ENCODE peak calls at places on chromosomes 7 and 10, in seven cellular contexts. I is colonic mucosa, F is heart left ventricle, S is esophagus squamous epithelium, H is kidney, L is RWPE2, N is mucosa of descending colon. X is an unnamed sample.

GRCh38 chr10:88754272-88754671 is 5.5 kb upstream of the LIPN start:
- DNase-seq in I (no peak), F (no peak), S (no peak), H (no peak), L (no peak), N (no peak), X (no peak)

GRCh38 chr7:155880721-155881120 is 68.5 kb upstream of the SHH start:
- DNase-seq in I (no peak), F (no peak), S (no peak), H (no peak), L (no peak), N (no peak), X (no peak)

GRCh38 chr10:61655335-61655851 is 7.3 kb upstream of the CABCOCO1 start:
- DNase-seq in I (no peak), F (no peak), S (no peak), H (no peak), L (no peak), N (no peak), X (no peak)

GRCh38 chr10:79314761-79315601 is 32.3 kb upstream of the PPIF start:
- DNase-seq in I (peak; percentile 52), F (no peak), S (no peak), H (no peak), L (no peak), N (peak; percentile 64), X (no peak)

GRCh38 chr7:85162743-85163142 is 24.1 kb downstream of the SEMA3D start:
- DNase-seq in I (no peak), F (no peak), S (no peak), H (no peak), L (no peak), N (no peak), X (no peak)

GRCh38 chr7:130345106-130345505 is 490 bp downstream of the CPA5 start:
- DNase-seq in I (no peak), F (no peak), S (no peak), H (no peak), L (no peak), N (no peak), X (no peak)

GRCh38 chr7:92695308-92696261 is 105.4 kb upstream of the FAM133B start:
- DNase-seq in I (peak; percentile 95), F (peak; percentile 30), S (no peak), H (no peak), L (no peak), N (peak; percentile 84), X (no peak)

GRCh38 chr7:69599879-69600764 is 1.8 kb downstream of the AUTS2 start:
- DNase-seq in I (peak; percentile 17), F (peak; percentile 18), S (no peak), H (no peak), L (no peak), N (peak; percentile 40), X (no peak)

GRCh38 chr10:15169555-15170407 is 1.3 kb upstream of the NMT2 start:
- DNase-seq in I (no peak), F (peak; percentile 22), S (no peak), H (no peak), L (no peak), N (no peak), X (peak; percentile 26)

GRCh38 chr7:80014507-80014906 is 120.1 kb upstream of the GNAI1 start:
- DNase-seq in I (no peak), F (no peak), S (no peak), H (no peak), L (no peak), N (no peak), X (no peak)

GRCh38 chr7:41007351-41007751 is 695.5 kb downstream of the INHBA start:
- DNase-seq in I (no peak), F (no peak), S (no peak), H (no peak), L (no peak), N (no peak), X (no peak)

GRCh38 chr7:156230576-156230975 is 410.0 kb upstream of the RNF32 start:
- DNase-seq in I (no peak), F (no peak), S (no peak), H (no peak), L (no peak), N (no peak), X (no peak)

GRCh38 chr7:33952824-33953223 is 47.5 kb downstream of the BMPER start:
- DNase-seq in I (no peak), F (no peak), S (no peak), H (no peak), L (no peak), N (no peak), X (no peak)

GRCh38 chr10:82762641-82763040 is 887.6 kb downstream of the NRG3 start:
- DNase-seq in I (no peak), F (no peak), S (no peak), H (no peak), L (no peak), N (no peak), X (no peak)

GRCh38 chr10:98610855-98611254 is 164.1 kb upstream of the HPS1 start:
- DNase-seq in I (no peak), F (peak; percentile 34), S (no peak), H (peak; percentile 81), L (no peak), N (no peak), X (no peak)

GRCh38 chr10:118522791-118523498 is 72.5 kb downstream of the PRLHR start:
- DNase-seq in I (no peak), F (no peak), S (no peak), H (no peak), L (peak; percentile 80), N (no peak), X (no peak)

GRCh38 chr7:4500812-4501211 is 181.3 kb upstream of the FOXK1 start:
- DNase-seq in I (no peak), F (no peak), S (no peak), H (no peak), L (no peak), N (no peak), X (no peak)

GRCh38 chr7:7292608-7293007 is 110.3 kb downstream of the C1GALT1 start:
- DNase-seq in I (no peak), F (no peak), S (no peak), H (no peak), L (no peak), N (no peak), X (no peak)

DNA sequence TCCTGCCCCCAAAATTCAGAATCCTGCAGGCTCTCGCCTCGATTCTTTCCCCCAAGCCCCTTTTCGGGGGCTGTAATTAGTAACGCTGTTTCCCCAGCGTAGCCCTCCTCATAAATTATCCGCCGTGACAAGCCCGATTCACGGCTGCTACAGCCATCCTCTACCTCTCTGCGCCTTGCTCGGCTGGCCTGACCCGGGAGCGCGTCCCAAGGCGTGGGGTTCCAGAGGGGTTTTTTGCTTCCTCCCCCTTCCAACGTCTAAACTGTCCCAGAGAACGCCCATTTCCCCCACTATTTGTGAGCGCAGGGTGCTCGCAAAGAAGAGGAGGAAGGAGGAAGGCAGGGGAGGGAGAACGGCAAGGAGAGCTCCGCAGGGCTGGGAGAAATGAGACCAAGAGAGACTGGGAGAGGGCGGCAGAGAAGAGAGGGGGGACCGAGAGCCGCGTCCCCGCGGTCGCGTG is 889 bp downstream of the HOXA5 start:
- DNase-seq in I (peak; percentile 32), F (no peak), S (no peak), H (no peak), L (no peak), N (peak; percentile 40), X (no peak)
- H3K9me3 ChIP-seq in I (no peaks in the 10 kb centered on the region), F (no peaks in the 10 kb centered on the region), S (no peaks in the 10 kb centered on the region), H (no peaks in the 10 kb centered on the region), L (no peaks in the 10 kb centered on the region), N (no peaks in the 10 kb centered on the region), X (no peaks in the 10 kb centered on the region)

DNA sequence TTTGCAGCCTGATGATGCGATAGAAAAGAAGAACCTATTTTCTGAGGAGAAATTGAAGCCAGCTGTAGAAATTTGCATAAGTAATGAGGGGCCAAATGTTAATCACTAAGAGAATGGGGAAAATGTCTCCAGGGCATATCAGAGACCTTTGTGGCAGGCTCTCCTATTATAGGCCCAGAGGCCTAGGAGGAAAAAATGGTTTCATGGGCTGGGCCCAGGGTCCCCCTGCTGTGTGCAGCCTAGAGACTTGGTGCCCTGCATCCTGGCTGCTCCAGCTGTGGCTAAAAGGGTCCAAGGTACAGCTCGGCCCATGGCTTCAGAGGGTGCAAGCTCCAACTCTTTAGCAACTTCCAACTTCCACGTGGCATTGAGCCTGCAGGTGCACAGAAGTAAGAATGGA is 123.4 kb downstream of the STK31 start:
- DNase-seq in I (no peak), F (no peak), S (no peak), H (no peak), L (no peak), N (no peak), X (no peak)
- H3K9me3 ChIP-seq in I (no peaks in the 10 kb centered on the region), F (peaks cover 29% of the 10 kb centered on the region), S (no peaks in the 10 kb centered on the region), H (peaks cover 11% of the 10 kb centered on the region), L (no peaks in the 10 kb centered on the region), N (peaks cover 36% of the 10 kb centered on the region), X (no peaks in the 10 kb centered on the region)

DNA sequence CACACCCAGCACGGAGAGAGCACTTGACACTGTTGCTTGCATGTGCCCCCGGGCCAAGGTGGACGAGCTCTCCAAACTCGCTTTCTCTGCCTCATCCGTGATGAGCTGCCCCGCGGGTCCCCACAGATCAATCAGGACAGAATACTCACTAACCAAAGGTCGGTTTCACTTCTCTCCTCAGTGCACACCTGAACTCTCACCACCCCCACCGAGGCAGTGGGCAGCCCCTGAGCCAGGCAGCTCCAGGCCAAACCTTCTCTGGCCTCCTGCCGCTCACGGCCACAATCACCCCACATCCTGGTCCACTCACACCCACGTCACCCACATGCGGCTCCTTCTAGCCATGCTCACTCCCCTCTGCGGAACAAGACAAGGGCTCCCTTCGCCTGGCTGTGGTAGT is 443.9 kb downstream of the DNAJB6 start:
- DNase-seq in I (no peak), F (no peak), S (no peak), H (peak; percentile 49), L (no peak), N (no peak), X (no peak)
- H3K9me3 ChIP-seq in I (no peaks in the 10 kb centered on the region), F (no peaks in the 10 kb centered on the region), S (no peaks in the 10 kb centered on the region), H (no peaks in the 10 kb centered on the region), L (no peaks in the 10 kb centered on the region), N (no peaks in the 10 kb centered on the region), X (no peaks in the 10 kb centered on the region)

GRCh38 chr7:57256637-57257375 is 124.6 kb upstream of the ZNF479 start:
- DNase-seq in I (no peak), F (no peak), S (no peak), H (no peak), L (no peak), N (no peak), X (no peak)
- H3K9me3 ChIP-seq in I (no peaks in the 10 kb centered on the region), F (peaks cover 20% of the 10 kb centered on the region), S (no peaks in the 10 kb centered on the region), H (peaks cover 5% of the 10 kb centered on the region), L (no peaks in the 10 kb centered on the region), N (peaks cover 69% of the 10 kb centered on the region), X (no peaks in the 10 kb centered on the region)

GRCh38 chr10:81473755-81474154 is 401.2 kb upstream of the NRG3 start:
- DNase-seq in I (no peak), F (no peak), S (no peak), H (no peak), L (no peak), N (peak; percentile 19), X (no peak)

DNA sequence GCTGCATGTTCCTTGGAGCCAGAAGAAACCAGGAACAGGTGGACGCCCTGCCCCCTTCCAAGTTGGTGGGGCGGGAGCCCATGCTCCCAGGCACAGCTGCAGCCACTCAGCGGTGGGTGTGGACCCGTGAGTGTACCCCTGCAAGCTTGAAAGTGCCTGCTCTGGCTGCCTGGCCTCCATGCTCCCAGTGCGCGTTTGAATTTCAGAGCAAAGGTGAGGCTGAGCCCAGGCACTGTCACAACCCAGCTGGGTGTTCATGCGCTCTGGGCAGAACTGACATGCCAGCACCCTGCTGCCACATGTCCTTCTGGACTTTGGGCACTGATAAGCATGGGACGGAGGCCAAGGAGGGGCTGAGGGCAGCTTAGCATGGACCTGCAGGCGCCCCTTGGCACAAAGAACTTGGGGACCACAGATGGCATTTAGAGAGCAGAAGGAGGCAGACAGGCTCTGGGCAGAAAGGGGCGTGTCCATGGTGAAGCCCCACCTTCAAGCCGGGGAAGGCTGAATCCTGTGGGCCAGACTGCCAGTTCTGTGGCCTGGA is 402.0 kb upstream of the NRG3 start:
- DNase-seq in I (no peak), F (no peak), S (no peak), H (no peak), L (no peak), N (peak; percentile 33), X (no peak)
- H3K9me3 ChIP-seq in I (no peaks in the 10 kb centered on the region), F (no peaks in the 10 kb centered on the region), S (no peaks in the 10 kb centered on the region), H (no peaks in the 10 kb centered on the region), L (no peaks in the 10 kb centered on the region), N (peaks cover 43% of the 10 kb centered on the region), X (peaks cover 3% of the 10 kb centered on the region)